ENCODE peak calls at places on chromosomes 16 and 17, in six cellular contexts. One of them, this sample, is unnamed.

GRCh38 chr16:81668243-81669097 is 110.6 kb upstream of the PLCG2 start:
- DNase-seq in cardiac fibroblast: no peak
- DNase-seq in GM12865: no peak
- DNase-seq in HCT116: no peak
- DNase-seq in suprapubic skin: no peak
- DNase-seq in stomach: no peak
- DNase-seq in this sample: no peak

GRCh38 chr17:75020331-75021110 is 8.1 kb downstream of the MRPL58 start:
- DNase-seq in cardiac fibroblast: no peak
- DNase-seq in suprapubic skin: no peak
- DNase-seq in stomach: no peak
- DNase-seq in HCT116: no peak
- DNase-seq in GM12865: no peak
- DNase-seq in this sample: no peak

GRCh38 chr16:19186403-19186802 is 18.4 kb downstream of the SYT17 start:
- DNase-seq in HCT116: no peak
- DNase-seq in cardiac fibroblast: no peak
- DNase-seq in GM12865: no peak
- DNase-seq in suprapubic skin: no peak
- DNase-seq in stomach: no peak
- DNase-seq in this sample: no peak

GRCh38 chr17:40617678-40618240 is 29.9 kb downstream of the SMARCE1 start:
- DNase-seq in GM12865: no peak
- DNase-seq in HCT116: no peak
- DNase-seq in suprapubic skin: no peak
- DNase-seq in cardiac fibroblast: no peak
- DNase-seq in stomach: no peak
- DNase-seq in this sample: no peak

GRCh38 chr16:70646260-70647241 is at the start of gene IL34:
- DNase-seq in cardiac fibroblast: peak
- DNase-seq in suprapubic skin: no peak
- DNase-seq in HCT116: no peak
- DNase-seq in GM12865: no peak
- DNase-seq in stomach: no peak
- DNase-seq in this sample: no peak

GRCh38 chr16:68062910-68063393 is 22.2 kb upstream of the NFATC3 start:
- DNase-seq in cardiac fibroblast: no peak
- DNase-seq in suprapubic skin: no peak
- DNase-seq in stomach: peak
- DNase-seq in HCT116: no peak
- DNase-seq in GM12865: no peak
- DNase-seq in this sample: no peak

GRCh38 chr17:48612854-48613691 is 2.0 kb downstream of the HOXB8 start:
- DNase-seq in HCT116: no peak
- DNase-seq in cardiac fibroblast: no peak
- DNase-seq in GM12865: peak
- DNase-seq in suprapubic skin: no peak
- DNase-seq in stomach: no peak
- DNase-seq in this sample: no peak

GRCh38 chr17:18980682-18981384 is 23.7 kb downstream of the FAM83G start:
- DNase-seq in HCT116: no peak
- DNase-seq in cardiac fibroblast: no peak
- DNase-seq in suprapubic skin: no peak
- DNase-seq in stomach: no peak
- DNase-seq in GM12865: no peak
- DNase-seq in this sample: no peak

GRCh38 chr16:228151-228855 is 946 bp downstream of the LUC7L start:
- DNase-seq in stomach: no peak
- DNase-seq in GM12865: peak
- DNase-seq in HCT116: no peak
- DNase-seq in cardiac fibroblast: peak
- DNase-seq in suprapubic skin: no peak
- DNase-seq in this sample: no peak

DNA sequence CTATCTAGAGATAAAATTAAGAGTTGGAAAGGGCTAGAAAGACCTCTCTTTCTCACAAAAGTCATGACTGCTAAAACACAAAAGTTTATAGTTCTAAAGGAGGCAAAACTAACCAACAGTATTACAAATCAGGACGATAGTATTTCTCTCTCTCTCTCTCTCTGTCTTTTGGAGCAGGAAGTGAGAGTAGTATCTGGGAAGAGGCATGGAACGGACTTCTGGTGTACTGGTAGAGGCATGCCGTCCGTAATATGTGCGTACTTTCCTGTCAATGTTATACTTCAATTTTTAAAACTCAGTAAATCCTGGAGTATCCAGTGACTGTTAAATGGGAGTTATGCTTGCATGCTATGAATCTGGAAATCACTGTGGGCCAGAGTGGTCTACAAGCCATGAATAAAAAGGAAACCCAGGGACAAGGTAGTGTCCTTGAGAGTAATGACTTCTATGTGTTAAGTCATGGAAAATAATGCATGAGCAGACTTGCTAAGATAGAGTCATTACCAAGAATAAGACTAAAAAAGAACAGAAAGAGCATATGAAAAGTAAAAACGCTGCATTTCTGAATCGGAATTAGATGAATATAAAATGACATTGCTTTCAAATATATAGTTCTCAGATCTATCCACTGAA is 49.8 kb upstream of the ANKFY1 start:
- DNase-seq in GM12865: no peak
- DNase-seq in cardiac fibroblast: peak
- DNase-seq in HCT116: no peak
- DNase-seq in stomach: no peak
- DNase-seq in suprapubic skin: no peak
- DNase-seq in this sample: no peak
- H3K4me3 ChIP-seq in GM12865: no peak
- H3K4me3 ChIP-seq in cardiac fibroblast: no peak
- H3K4me3 ChIP-seq in HCT116: no peak
- H3K4me3 ChIP-seq in stomach: no peak
- H3K4me3 ChIP-seq in suprapubic skin: no peak
- H3K4me3 ChIP-seq in this sample: peak

GRCh38 chr16:47358816-47359215 is 102.0 kb downstream of the ITFG1 start:
- DNase-seq in stomach: no peak
- DNase-seq in GM12865: no peak
- DNase-seq in HCT116: peak
- DNase-seq in cardiac fibroblast: no peak
- DNase-seq in suprapubic skin: no peak
- DNase-seq in this sample: no peak

GRCh38 chr16:47359478-47359877 is 101.4 kb downstream of the ITFG1 start:
- DNase-seq in cardiac fibroblast: no peak
- DNase-seq in stomach: peak
- DNase-seq in suprapubic skin: no peak
- DNase-seq in GM12865: no peak
- DNase-seq in HCT116: no peak
- DNase-seq in this sample: no peak
- H3K4me3 ChIP-seq in cardiac fibroblast: no peak
- H3K4me3 ChIP-seq in stomach: no peak
- H3K4me3 ChIP-seq in suprapubic skin: no peak
- H3K4me3 ChIP-seq in GM12865: no peak
- H3K4me3 ChIP-seq in HCT116: no peak
- H3K4me3 ChIP-seq in this sample: no peak

GRCh38 chr16:1915732-1916653 is 2.2 kb downstream of the HS3ST6 start:
- DNase-seq in GM12865: no peak
- DNase-seq in HCT116: no peak
- DNase-seq in cardiac fibroblast: no peak
- DNase-seq in stomach: no peak
- DNase-seq in suprapubic skin: no peak
- DNase-seq in this sample: no peak
- H3K4me3 ChIP-seq in GM12865: no peak
- H3K4me3 ChIP-seq in HCT116: no peak
- H3K4me3 ChIP-seq in cardiac fibroblast: no peak
- H3K4me3 ChIP-seq in stomach: no peak
- H3K4me3 ChIP-seq in suprapubic skin: peak
- H3K4me3 ChIP-seq in this sample: no peak

DNA sequence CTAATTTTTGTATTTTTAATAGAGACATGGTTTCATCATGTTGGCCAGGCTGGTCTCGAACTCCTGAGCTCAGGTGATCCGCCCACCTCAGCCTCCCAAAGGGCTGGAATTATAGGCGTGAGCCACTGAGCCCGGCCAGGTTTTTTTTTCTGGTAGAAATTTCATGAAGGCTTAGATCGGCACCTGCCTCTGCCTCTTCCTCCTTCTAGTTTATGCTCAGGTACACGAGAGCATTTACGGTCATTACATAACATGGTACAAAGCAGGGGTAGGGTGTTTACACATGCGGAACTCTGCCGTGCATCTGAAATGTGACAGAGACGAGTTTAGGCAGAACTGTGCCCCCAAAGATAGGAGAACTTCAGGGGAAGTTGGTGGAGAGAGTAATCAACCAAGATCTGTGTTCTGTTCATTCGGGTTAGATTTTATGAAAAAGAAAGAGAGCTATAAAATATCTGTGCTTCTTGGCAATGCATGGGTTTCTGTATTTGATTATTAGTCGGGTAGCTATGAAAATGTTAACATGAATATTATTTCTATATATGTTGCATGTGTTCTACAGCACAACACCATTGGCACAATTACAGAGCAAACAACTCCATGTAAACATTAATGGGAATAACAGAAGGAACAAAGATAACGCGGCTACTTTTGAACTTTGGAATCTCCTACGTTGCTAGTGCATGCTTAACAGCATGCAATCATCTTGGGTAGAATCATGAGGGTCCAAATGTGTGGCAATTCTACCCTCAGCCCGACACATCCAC is 23.6 kb upstream of the MAP2K6 start:
- DNase-seq in stomach: no peak
- DNase-seq in GM12865: no peak
- DNase-seq in cardiac fibroblast: no peak
- DNase-seq in suprapubic skin: no peak
- DNase-seq in HCT116: no peak
- DNase-seq in this sample: no peak
- H3K4me3 ChIP-seq in stomach: peak
- H3K4me3 ChIP-seq in GM12865: no peak
- H3K4me3 ChIP-seq in cardiac fibroblast: no peak
- H3K4me3 ChIP-seq in suprapubic skin: no peak
- H3K4me3 ChIP-seq in HCT116: no peak
- H3K4me3 ChIP-seq in this sample: no peak

GRCh38 chr17:68437979-68438877 is 19.1 kb downstream of the WIPI1 start:
- DNase-seq in cardiac fibroblast: peak
- DNase-seq in suprapubic skin: peak
- DNase-seq in stomach: peak
- DNase-seq in HCT116: no peak
- DNase-seq in GM12865: peak
- DNase-seq in this sample: no peak
- H3K4me3 ChIP-seq in cardiac fibroblast: no peak
- H3K4me3 ChIP-seq in suprapubic skin: no peak
- H3K4me3 ChIP-seq in stomach: no peak
- H3K4me3 ChIP-seq in HCT116: no peak
- H3K4me3 ChIP-seq in GM12865: peak
- H3K4me3 ChIP-seq in this sample: peak

This sample was measured in thoracic aorta.